ENCODE peak calls at places on chromosome 4, in seven cellular contexts. One of them, this sample, is unnamed.

GRCh38 chr4:212438-213174 is 88.3 kb downstream of the ZNF718 start:
- DNase-seq in osteocyte: peak; percentile 88
- DNase-seq in mesenteric fat pad: no peak
- DNase-seq in GM23248: peak; percentile 90
- DNase-seq in mesendoderm: peak; percentile 98
- DNase-seq in HEK293T: no peak
- DNase-seq in OCI-LY7: no peak
- DNase-seq in this sample: peak; percentile 93

GRCh38 chr4:6446538-6447451 is 25.6 kb downstream of the PPP2R2C start:
- DNase-seq in HEK293T: no peak
- DNase-seq in mesenteric fat pad: peak; percentile 49
- DNase-seq in mesendoderm: no peak
- DNase-seq in osteocyte: no peak
- DNase-seq in GM23248: no peak
- DNase-seq in OCI-LY7: no peak
- DNase-seq in this sample: no peak

GRCh38 chr4:155509619-155510018 is 132.9 kb upstream of the MAP9 start:
- DNase-seq in GM23248: peak; percentile 28
- DNase-seq in mesenteric fat pad: no peak
- DNase-seq in osteocyte: no peak
- DNase-seq in HEK293T: no peak
- DNase-seq in OCI-LY7: no peak
- DNase-seq in mesendoderm: no peak
- DNase-seq in this sample: no peak

GRCh38 chr4:168496834-168497233 is at the start of gene PALLD:
- DNase-seq in OCI-LY7: no peak
- DNase-seq in osteocyte: no peak
- DNase-seq in mesenteric fat pad: no peak
- DNase-seq in GM23248: no peak
- DNase-seq in mesendoderm: no peak
- DNase-seq in HEK293T: peak; percentile 23
- DNase-seq in this sample: no peak

GRCh38 chr4:123892997-123893745 is 496.6 kb downstream of the SPRY1 start:
- DNase-seq in OCI-LY7: no peak
- DNase-seq in mesenteric fat pad: no peak
- DNase-seq in osteocyte: no peak
- DNase-seq in mesendoderm: peak; percentile 2
- DNase-seq in HEK293T: no peak
- DNase-seq in GM23248: peak; percentile 43
- DNase-seq in this sample: no peak

GRCh38 chr4:3107271-3108185 is 33.0 kb downstream of the HTT start:
- DNase-seq in mesenteric fat pad: no peak
- DNase-seq in GM23248: peak; percentile 49
- DNase-seq in HEK293T: no peak
- DNase-seq in OCI-LY7: no peak
- DNase-seq in osteocyte: no peak
- DNase-seq in mesendoderm: peak; percentile 29
- DNase-seq in this sample: no peak

GRCh38 chr4:99221980-99222379 is 2.9 kb upstream of the ADH6 start:
- DNase-seq in osteocyte: no peak
- DNase-seq in HEK293T: no peak
- DNase-seq in mesendoderm: peak; percentile 80
- DNase-seq in GM23248: no peak
- DNase-seq in mesenteric fat pad: no peak
- DNase-seq in OCI-LY7: no peak
- DNase-seq in this sample: no peak

GRCh38 chr4:20252656-20253271 is 1.1 kb downstream of the SLIT2 start:
- DNase-seq in HEK293T: peak; percentile 23
- DNase-seq in mesenteric fat pad: no peak
- DNase-seq in mesendoderm: peak; percentile 70
- DNase-seq in osteocyte: no peak
- DNase-seq in GM23248: peak; percentile 67
- DNase-seq in OCI-LY7: no peak
- DNase-seq in this sample: peak; percentile 75

GRCh38 chr4:140930556-140930955 is 174.4 kb upstream of the TBC1D9 start:
- DNase-seq in OCI-LY7: no peak
- DNase-seq in HEK293T: no peak
- DNase-seq in mesendoderm: no peak
- DNase-seq in osteocyte: no peak
- DNase-seq in GM23248: no peak
- DNase-seq in mesenteric fat pad: no peak
- DNase-seq in this sample: no peak

GRCh38 chr4:65661469-65661868 is 8.8 kb downstream of the EPHA5 start:
- DNase-seq in HEK293T: no peak
- DNase-seq in GM23248: no peak
- DNase-seq in mesendoderm: no peak
- DNase-seq in osteocyte: peak; percentile 82
- DNase-seq in mesenteric fat pad: no peak
- DNase-seq in OCI-LY7: no peak
- DNase-seq in this sample: no peak

GRCh38 chr4:142353149-142353738 is 492.9 kb downstream of the INPP4B start:
- DNase-seq in osteocyte: no peak
- DNase-seq in HEK293T: peak; percentile 17
- DNase-seq in mesendoderm: peak; percentile 70
- DNase-seq in GM23248: peak; percentile 83
- DNase-seq in mesenteric fat pad: no peak
- DNase-seq in OCI-LY7: peak; percentile 44
- DNase-seq in this sample: no peak

GRCh38 chr4:162634390-162634789 is 470.6 kb upstream of the FSTL5 start:
- DNase-seq in HEK293T: no peak
- DNase-seq in mesenteric fat pad: no peak
- DNase-seq in mesendoderm: no peak
- DNase-seq in GM23248: no peak
- DNase-seq in osteocyte: no peak
- DNase-seq in OCI-LY7: no peak
- DNase-seq in this sample: no peak

GRCh38 chr4:26139310-26139924 is 181.4 kb upstream of the RBPJ start:
- DNase-seq in mesendoderm: peak; percentile 51
- DNase-seq in GM23248: peak; percentile 24
- DNase-seq in OCI-LY7: no peak
- DNase-seq in mesenteric fat pad: no peak
- DNase-seq in HEK293T: no peak
- DNase-seq in osteocyte: no peak
- DNase-seq in this sample: peak; percentile 42

GRCh38 chr4:156677136-156677535 is 294.5 kb downstream of the PDGFC start:
- DNase-seq in OCI-LY7: peak; percentile 0
- DNase-seq in mesendoderm: peak; percentile 70
- DNase-seq in HEK293T: peak; percentile 52
- DNase-seq in osteocyte: no peak
- DNase-seq in GM23248: peak; percentile 71
- DNase-seq in mesenteric fat pad: no peak
- DNase-seq in this sample: peak; percentile 59

GRCh38 chr4:124243671-124244366 is 468.7 kb downstream of the ANKRD50 start:
- DNase-seq in OCI-LY7: no peak
- DNase-seq in mesenteric fat pad: no peak
- DNase-seq in GM23248: no peak
- DNase-seq in HEK293T: no peak
- DNase-seq in osteocyte: no peak
- DNase-seq in mesendoderm: no peak
- DNase-seq in this sample: no peak

GRCh38 chr4:4386736-4387392 is at the start of gene NSG1:
- DNase-seq in HEK293T: peak; percentile 69
- DNase-seq in mesendoderm: no peak
- DNase-seq in mesenteric fat pad: no peak
- DNase-seq in GM23248: peak; percentile 60
- DNase-seq in OCI-LY7: peak; percentile 53
- DNase-seq in osteocyte: no peak
- DNase-seq in this sample: no peak

GRCh38 chr4:94406668-94407437 is 44.9 kb upstream of the PDLIM5 start:
- DNase-seq in GM23248: peak; percentile 84
- DNase-seq in mesenteric fat pad: no peak
- DNase-seq in OCI-LY7: peak; percentile 70
- DNase-seq in osteocyte: peak; percentile 86
- DNase-seq in HEK293T: peak; percentile 48
- DNase-seq in mesendoderm: peak; percentile 82
- DNase-seq in this sample: no peak

GRCh38 chr4:188015025-188015778 is 19.6 kb downstream of the ZFP42 start:
- DNase-seq in GM23248: no peak
- DNase-seq in osteocyte: no peak
- DNase-seq in HEK293T: no peak
- DNase-seq in mesendoderm: peak; percentile 83
- DNase-seq in OCI-LY7: no peak
- DNase-seq in mesenteric fat pad: no peak
- DNase-seq in this sample: peak; percentile 75

GRCh38 chr4:75844151-75844662 is 58.0 kb downstream of the PPEF2 start:
- DNase-seq in mesenteric fat pad: no peak
- DNase-seq in GM23248: peak; percentile 80
- DNase-seq in OCI-LY7: no peak
- DNase-seq in HEK293T: no peak
- DNase-seq in osteocyte: no peak
- DNase-seq in mesendoderm: no peak
- DNase-seq in this sample: no peak

GRCh38 chr4:105241456-105241855 is 94.8 kb downstream of the TET2 start:
- DNase-seq in mesenteric fat pad: no peak
- DNase-seq in osteocyte: no peak
- DNase-seq in mesendoderm: no peak
- DNase-seq in OCI-LY7: no peak
- DNase-seq in HEK293T: no peak
- DNase-seq in GM23248: no peak
- DNase-seq in this sample: no peak

GRCh38 chr4:28350485-28350884 is 1489.8 kb downstream of the STIM2 start:
- DNase-seq in mesendoderm: no peak
- DNase-seq in osteocyte: no peak
- DNase-seq in OCI-LY7: no peak
- DNase-seq in mesenteric fat pad: no peak
- DNase-seq in GM23248: peak; percentile 74
- DNase-seq in HEK293T: no peak
- DNase-seq in this sample: no peak

GRCh38 chr4:110484029-110484428 is 8.1 kb downstream of the ENPEP start:
- DNase-seq in HEK293T: no peak
- DNase-seq in mesenteric fat pad: no peak
- DNase-seq in OCI-LY7: peak; percentile 13
- DNase-seq in mesendoderm: no peak
- DNase-seq in GM23248: no peak
- DNase-seq in osteocyte: no peak
- DNase-seq in this sample: no peak

GRCh38 chr4:76535603-76536380 is 100.8 kb downstream of the SHROOM3 start:
- DNase-seq in OCI-LY7: no peak
- DNase-seq in osteocyte: no peak
- DNase-seq in mesenteric fat pad: no peak
- DNase-seq in GM23248: peak; percentile 39
- DNase-seq in mesendoderm: no peak
- DNase-seq in HEK293T: no peak
- DNase-seq in this sample: no peak

GRCh38 chr4:20672262-20672661 is 28.0 kb upstream of the PACRGL start:
- DNase-seq in GM23248: no peak
- DNase-seq in mesendoderm: peak; percentile 61
- DNase-seq in osteocyte: no peak
- DNase-seq in OCI-LY7: no peak
- DNase-seq in HEK293T: no peak
- DNase-seq in mesenteric fat pad: no peak
- DNase-seq in this sample: no peak

GRCh38 chr4:140252144-140252741 is 98.3 kb upstream of the MAML3 start:
- DNase-seq in mesendoderm: peak; percentile 79
- DNase-seq in HEK293T: peak; percentile 23
- DNase-seq in mesenteric fat pad: no peak
- DNase-seq in osteocyte: no peak
- DNase-seq in GM23248: no peak
- DNase-seq in OCI-LY7: peak; percentile 14
- DNase-seq in this sample: peak; percentile 32

GRCh38 chr4:17721496-17722360 is 59.7 kb downstream of the FAM184B start:
- DNase-seq in mesenteric fat pad: no peak
- DNase-seq in mesendoderm: peak; percentile 59
- DNase-seq in GM23248: peak; percentile 86
- DNase-seq in HEK293T: no peak
- DNase-seq in osteocyte: peak; percentile 64
- DNase-seq in OCI-LY7: no peak
- DNase-seq in this sample: no peak

GRCh38 chr4:16598241-16599224 is 299.9 kb downstream of the LDB2 start:
- DNase-seq in OCI-LY7: no peak
- DNase-seq in osteocyte: no peak
- DNase-seq in GM23248: peak; percentile 58
- DNase-seq in mesenteric fat pad: no peak
- DNase-seq in HEK293T: no peak
- DNase-seq in mesendoderm: peak; percentile 32
- DNase-seq in this sample: no peak

GRCh38 chr4:41598580-41598979 is 60.6 kb downstream of the LIMCH1 start:
- DNase-seq in mesenteric fat pad: no peak
- DNase-seq in osteocyte: no peak
- DNase-seq in OCI-LY7: no peak
- DNase-seq in GM23248: no peak
- DNase-seq in mesendoderm: no peak
- DNase-seq in HEK293T: no peak
- DNase-seq in this sample: no peak

GRCh38 chr4:6974138-6974848 is 64.7 kb downstream of the TBC1D14 start:
- DNase-seq in HEK293T: peak; percentile 89
- DNase-seq in mesenteric fat pad: no peak
- DNase-seq in osteocyte: peak; percentile 95
- DNase-seq in mesendoderm: peak; percentile 93
- DNase-seq in OCI-LY7: peak; percentile 83
- DNase-seq in GM23248: peak; percentile 92
- DNase-seq in this sample: peak; percentile 90

This sample was measured in ELF-1.